ENCODE peak calls at places on chromosomes 4 and X, in six cellular contexts. S is astrocyte of the cerebellum, C is IMR-90, U is body of pancreas, B is astrocyte, X is left lung. H is an unnamed sample.

GRCh38 chr4:6773616-6774540 is 8.6 kb upstream of the KIAA0232 start:
- DNase-seq in S (no peak), C (no peak), U (no peak), B (no peak), X (no peak), H (no peak)

GRCh38 chr4:138938371-138938699 is 77.2 kb upstream of the NOCT start:
- DNase-seq in S (peak; percentile 66), C (peak; percentile 65), U (no peak), B (peak; percentile 38), X (no peak), H (peak; percentile 33)

GRCh38 chr4:158578476-158578875 is 56.8 kb downstream of the RXFP1 start:
- DNase-seq in S (peak; percentile 6), C (peak; percentile 51), U (no peak), B (peak; percentile 14), X (no peak), H (no peak)

GRCh38 chr4:24768604-24769003 is 26.8 kb upstream of the SOD3 start:
- DNase-seq in S (no peak), C (no peak), U (no peak), B (no peak), X (no peak), H (no peak)

GRCh38 chrX:11470231-11470630 is 177.0 kb downstream of the AMELX start:
- DNase-seq in S (peak; percentile 71), C (peak; percentile 86), U (no peak), B (peak; percentile 92), X (no peak), H (no peak)

GRCh38 chr4:128590773-128591172 is 218.7 kb upstream of the JADE1 start:
- DNase-seq in S (no peak), C (peak; percentile 37), U (peak; percentile 76), B (no peak), X (no peak), H (no peak)

GRCh38 chrX:152819732-152820131 is 10.8 kb downstream of the CETN2 start:
- DNase-seq in S (no peak), C (peak; percentile 79), U (no peak), B (peak; percentile 23), X (no peak), H (no peak)

GRCh38 chr4:8892556-8893226 is 21.1 kb upstream of the HMX1 start:
- DNase-seq in S (no peak), C (no peak), U (no peak), B (no peak), X (no peak), H (no peak)

GRCh38 chrX:124098089-124098488 is 136.6 kb downstream of the STAG2 start:
- DNase-seq in S (peak; percentile 9), C (peak; percentile 51), U (no peak), B (peak; percentile 24), X (no peak), H (peak; percentile 3)

GRCh38 chr4:23097251-23097650 is 404.5 kb downstream of the GBA3 start:
- DNase-seq in S (peak; percentile 55), C (peak; percentile 44), U (no peak), B (peak; percentile 87), X (no peak), H (peak; percentile 2)

GRCh38 chr4:102319594-102319993 is 25.7 kb downstream of the SLC39A8 start:
- DNase-seq in S (no peak), C (no peak), U (no peak), B (no peak), X (no peak), H (no peak)

GRCh38 chr4:124526321-124526720 is 186.2 kb downstream of the ANKRD50 start:
- DNase-seq in S (no peak), C (peak; percentile 23), U (no peak), B (no peak), X (no peak), H (no peak)

GRCh38 chr4:72312032-72312650 is 256.9 kb downstream of the ADAMTS3 start:
- DNase-seq in S (peak; percentile 97), C (peak; percentile 89), U (peak; percentile 20), B (peak; percentile 93), X (peak; percentile 66), H (peak; percentile 65)

GRCh38 chr4:34733185-34733916 is 1511.0 kb downstream of the ARAP2 start:
- DNase-seq in S (peak; percentile 12), C (no peak), U (no peak), B (no peak), X (no peak), H (no peak)

GRCh38 chr4:88008133-88008621 is 742 bp downstream of the PKD2 start:
- DNase-seq in S (no peak), C (peak; percentile 48), U (peak; percentile 28), B (peak; percentile 50), X (peak; percentile 46), H (no peak)

GRCh38 chr4:175776217-175776616 is 35.8 kb downstream of the GPM6A start:
- DNase-seq in S (peak; percentile 33), C (no peak), U (no peak), B (peak; percentile 36), X (no peak), H (no peak)

GRCh38 chrX:4570141-4570540 is 856.7 kb upstream of the PRKX start:
- DNase-seq in S (no peak), C (no peak), U (peak; percentile 38), B (no peak), X (no peak), H (no peak)

GRCh38 chr4:8028368-8028767 is 88.7 kb upstream of the AFAP1 start:
- DNase-seq in S (no peak), C (no peak), U (no peak), B (no peak), X (no peak), H (no peak)

GRCh38 chrX:39619182-39620009 is 478.4 kb downstream of the BCOR start:
- DNase-seq in S (no peak), C (no peak), U (peak; percentile 48), B (no peak), X (no peak), H (no peak)

GRCh38 chrX:153926594-153926862 is 464 bp upstream of the ARHGAP4 start:
- DNase-seq in S (no peak), C (no peak), U (no peak), B (no peak), X (no peak), H (no peak)

GRCh38 chrX:16573781-16574180 is 76.2 kb upstream of the S100G start:
- DNase-seq in S (no peak), C (peak; percentile 76), U (no peak), B (peak; percentile 49), X (no peak), H (no peak)

GRCh38 chr4:79528241-79528706 is 120.2 kb upstream of the GK2 start:
- DNase-seq in S (peak; percentile 77), C (no peak), U (no peak), B (peak; percentile 48), X (no peak), H (no peak)

GRCh38 chr4:182177166-182177565 is 66.0 kb upstream of the TENM3 start:
- DNase-seq in S (no peak), C (no peak), U (no peak), B (no peak), X (no peak), H (no peak)

GRCh38 chr4:94348705-94349104 is 6.1 kb upstream of the HPGDS start:
- DNase-seq in S (no peak), C (no peak), U (no peak), B (no peak), X (no peak), H (no peak)

GRCh38 chr4:12296366-12296765 is 867.7 kb upstream of the HS3ST1 start:
- DNase-seq in S (no peak), C (no peak), U (no peak), B (no peak), X (no peak), H (no peak)

GRCh38 chrX:68633981-68634380 is 13.5 kb upstream of the STARD8 start:
- DNase-seq in S (no peak), C (no peak), U (no peak), B (no peak), X (no peak), H (no peak)

GRCh38 chrX:68632491-68632890 is 15.0 kb upstream of the STARD8 start:
- DNase-seq in S (no peak), C (no peak), U (no peak), B (no peak), X (no peak), H (no peak)

GRCh38 chrX:68631331-68631730 is 16.1 kb upstream of the STARD8 start:
- DNase-seq in S (no peak), C (no peak), U (no peak), B (no peak), X (no peak), H (no peak)

DNA sequence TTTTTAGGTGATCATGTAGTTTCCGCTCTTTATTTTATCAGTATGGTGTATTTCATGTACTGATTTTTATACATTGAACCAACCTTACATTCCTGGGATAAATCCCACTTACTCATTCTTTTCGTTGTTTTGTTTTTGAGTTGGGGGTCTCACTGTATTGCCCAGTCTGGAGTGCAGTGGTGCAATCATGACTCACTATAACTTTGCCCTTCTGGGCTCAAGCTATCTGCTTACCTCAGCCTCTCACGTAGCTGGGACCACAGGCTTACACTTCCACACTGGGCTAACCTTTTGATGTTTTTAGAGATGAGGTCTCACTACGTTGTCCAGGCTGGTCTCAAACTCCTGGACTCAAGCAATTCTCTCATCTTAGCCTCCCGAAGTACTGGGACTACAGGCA is 19.5 kb upstream of the STARD8 start:
- DNase-seq in S (no peak), C (no peak), U (no peak), B (no peak), X (no peak), H (no peak)
- TF ChIP-seq CTCF in S (no peak), C (no peak), U (no peak), B (no peak), X (no peak), H (no peak)

DNA sequence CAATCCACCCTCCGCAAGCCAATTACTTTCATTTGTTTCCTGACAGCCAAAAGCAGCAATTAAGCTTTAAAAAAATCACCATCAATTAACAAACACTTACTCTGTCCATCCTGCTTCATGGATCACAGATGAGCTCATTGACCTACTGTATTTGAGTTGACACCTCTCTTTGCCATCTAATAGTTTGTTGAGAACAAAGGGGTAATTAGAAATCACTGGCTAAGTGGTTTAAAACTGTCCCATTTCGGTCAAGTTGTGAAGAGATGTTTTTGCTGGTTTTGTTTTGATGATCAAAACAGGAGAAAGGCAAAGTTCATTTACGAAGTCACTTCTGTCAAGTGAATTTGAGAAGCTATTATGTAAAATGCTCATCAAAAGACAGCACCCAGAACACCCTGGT is 10.4 kb downstream of the SH3KBP1 start:
- DNase-seq in S (no peak), C (no peak), U (no peak), B (no peak), X (no peak), H (no peak)
- H3K4me3 ChIP-seq in S (no peak overlapping the region), C (no peak overlapping the region), U (no peak overlapping the region), B (no peak overlapping the region), X (no peak overlapping the region), H (no peak overlapping the region)

DNA sequence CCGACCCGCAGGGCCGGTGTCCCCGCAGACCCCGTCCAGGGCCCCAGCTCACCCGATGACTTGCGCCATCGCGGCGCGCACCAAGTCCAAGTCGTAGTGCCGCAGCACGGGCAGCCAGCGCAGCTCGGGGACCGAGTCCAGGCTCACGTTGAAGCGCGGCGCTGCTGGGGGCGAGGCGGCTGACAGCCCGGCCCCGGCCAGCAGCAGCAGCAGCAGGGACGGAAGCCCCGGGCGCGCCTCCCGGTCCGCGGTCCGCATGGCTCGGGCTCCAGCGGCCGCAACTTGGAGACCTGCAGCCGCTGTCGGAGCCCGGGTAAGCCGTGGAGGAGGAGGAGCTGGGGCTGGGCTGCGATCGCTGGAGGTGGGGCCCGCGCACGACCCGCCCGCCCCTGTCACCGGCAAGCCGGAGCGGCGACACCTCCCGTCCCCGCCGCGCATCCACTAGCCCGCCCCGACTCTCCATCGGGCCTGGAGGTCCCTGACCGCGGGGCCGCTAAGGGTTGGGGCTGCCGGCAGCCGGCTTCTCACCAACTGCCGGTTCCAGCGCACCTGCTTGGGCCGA is at the start of gene NAAA:
- DNase-seq in S (peak; percentile 39), C (peak; percentile 65), U (peak; percentile 86), B (peak; percentile 52), X (peak; percentile 90), H (no peak)
- TF ChIP-seq CTCF in S (no peak), C (peak; percentile 43), U (peak; percentile 12), B (no peak), X (peak; percentile 29), H (no peak)

GRCh38 chrX:2931155-2931554 is 2.0 kb upstream of the ARSD start:
- DNase-seq in S (no peak), C (no peak), U (no peak), B (no peak), X (no peak), H (no peak)
- H3K4me3 ChIP-seq in S (no peak overlapping the region), C (no peak overlapping the region), U (no peak overlapping the region), B (no peak overlapping the region), X (no peak overlapping the region), H (no peak overlapping the region)